ENCODE peak calls at places on chromosomes 3 and 15, in five cellular contexts. One of them, this sample, is unnamed.

GRCh38 chr3:72418149-72418686 is 430.0 kb downstream of the SHQ1 start:
- DNase-seq in esophagus squamous epithelium: no peak
- DNase-seq in sigmoid colon: no peak
- DNase-seq in H1: no peak
- DNase-seq in Peyer's patch: no peak
- DNase-seq in this sample: no peak

GRCh38 chr15:83206971-83207621 is 527 bp downstream of the HDGFL3 start:
- DNase-seq in esophagus squamous epithelium: no peak
- DNase-seq in sigmoid colon: peak; percentile 71
- DNase-seq in H1: peak; percentile 71
- DNase-seq in Peyer's patch: no peak
- DNase-seq in this sample: no peak

GRCh38 chr3:65761890-65762605 is 276.7 kb downstream of the MAGI1 start:
- DNase-seq in esophagus squamous epithelium: no peak
- DNase-seq in sigmoid colon: no peak
- DNase-seq in H1: no peak
- DNase-seq in Peyer's patch: no peak
- DNase-seq in this sample: no peak

GRCh38 chr3:33807190-33807589 is 8.8 kb downstream of the PDCD6IP start:
- DNase-seq in esophagus squamous epithelium: no peak
- DNase-seq in sigmoid colon: no peak
- DNase-seq in H1: no peak
- DNase-seq in Peyer's patch: no peak
- DNase-seq in this sample: no peak

GRCh38 chr3:127002195-127003174 is 19.6 kb downstream of the PLXNA1 start:
- DNase-seq in esophagus squamous epithelium: no peak
- DNase-seq in sigmoid colon: peak; percentile 93
- DNase-seq in H1: peak; percentile 90
- DNase-seq in Peyer's patch: peak; percentile 19
- DNase-seq in this sample: peak; percentile 73

GRCh38 chr3:41033956-41034519 is 165.3 kb upstream of the CTNNB1 start:
- DNase-seq in esophagus squamous epithelium: no peak
- DNase-seq in sigmoid colon: no peak
- DNase-seq in H1: no peak
- DNase-seq in Peyer's patch: no peak
- DNase-seq in this sample: no peak

GRCh38 chr3:39849992-39850706 is 40.7 kb downstream of the MYRIP start:
- DNase-seq in esophagus squamous epithelium: no peak
- DNase-seq in sigmoid colon: no peak
- DNase-seq in H1: no peak
- DNase-seq in Peyer's patch: no peak
- DNase-seq in this sample: no peak

GRCh38 chr3:61666032-61666431 is 104.7 kb downstream of the PTPRG start:
- DNase-seq in esophagus squamous epithelium: no peak
- DNase-seq in sigmoid colon: no peak
- DNase-seq in H1: no peak
- DNase-seq in Peyer's patch: no peak
- DNase-seq in this sample: no peak

GRCh38 chr3:28150465-28151206 is 90.8 kb upstream of the CMC1 start:
- DNase-seq in esophagus squamous epithelium: no peak
- DNase-seq in sigmoid colon: no peak
- DNase-seq in H1: no peak
- DNase-seq in Peyer's patch: no peak
- DNase-seq in this sample: no peak

GRCh38 chr15:83499476-83499875 is 52.3 kb downstream of the SH3GL3 start:
- DNase-seq in esophagus squamous epithelium: no peak
- DNase-seq in sigmoid colon: no peak
- DNase-seq in H1: no peak
- DNase-seq in Peyer's patch: no peak
- DNase-seq in this sample: no peak

GRCh38 chr3:66744521-66744920 is 243.7 kb upstream of the LRIG1 start:
- DNase-seq in esophagus squamous epithelium: no peak
- DNase-seq in sigmoid colon: no peak
- DNase-seq in H1: no peak
- DNase-seq in Peyer's patch: no peak
- DNase-seq in this sample: no peak

GRCh38 chr3:43650345-43650744 is 28.5 kb upstream of the ANO10 start:
- DNase-seq in esophagus squamous epithelium: no peak
- DNase-seq in sigmoid colon: no peak
- DNase-seq in H1: no peak
- DNase-seq in Peyer's patch: no peak
- DNase-seq in this sample: no peak

GRCh38 chr15:77838595-77838994 is 205.9 kb upstream of the LINGO1 start:
- DNase-seq in esophagus squamous epithelium: no peak
- DNase-seq in sigmoid colon: peak; percentile 28
- DNase-seq in H1: no peak
- DNase-seq in Peyer's patch: no peak
- DNase-seq in this sample: no peak

GRCh38 chr3:100891827-100892226 is 101.4 kb downstream of the ABI3BP start:
- DNase-seq in esophagus squamous epithelium: no peak
- DNase-seq in sigmoid colon: no peak
- DNase-seq in H1: no peak
- DNase-seq in Peyer's patch: no peak
- DNase-seq in this sample: no peak

GRCh38 chr3:132659000-132659369 is 624 bp downstream of the ACAD11 start:
- DNase-seq in esophagus squamous epithelium: no peak
- DNase-seq in sigmoid colon: no peak
- DNase-seq in H1: no peak
- DNase-seq in Peyer's patch: no peak
- DNase-seq in this sample: no peak

GRCh38 chr15:36161781-36162212 is 417.6 kb upstream of the CDIN1 start:
- DNase-seq in esophagus squamous epithelium: no peak
- DNase-seq in sigmoid colon: peak; percentile 65
- DNase-seq in H1: no peak
- DNase-seq in Peyer's patch: no peak
- DNase-seq in this sample: peak; percentile 35

GRCh38 chr3:158539414-158540014 is 31.5 kb upstream of the MLF1 start:
- DNase-seq in esophagus squamous epithelium: no peak
- DNase-seq in sigmoid colon: no peak
- DNase-seq in H1: no peak
- DNase-seq in Peyer's patch: no peak
- DNase-seq in this sample: no peak

GRCh38 chr3:94671078-94671477 is 608.2 kb downstream of the NSUN3 start:
- DNase-seq in esophagus squamous epithelium: no peak
- DNase-seq in sigmoid colon: no peak
- DNase-seq in H1: no peak
- DNase-seq in Peyer's patch: no peak
- DNase-seq in this sample: no peak

GRCh38 chr3:45979378-45979777 is 16.2 kb downstream of the FYCO1 start:
- DNase-seq in esophagus squamous epithelium: no peak
- DNase-seq in sigmoid colon: no peak
- DNase-seq in H1: no peak
- DNase-seq in Peyer's patch: no peak
- DNase-seq in this sample: no peak

GRCh38 chr3:168249539-168250414 is 154.1 kb upstream of the GOLIM4 start:
- DNase-seq in esophagus squamous epithelium: no peak
- DNase-seq in sigmoid colon: peak; percentile 76
- DNase-seq in H1: peak; percentile 89
- DNase-seq in Peyer's patch: peak; percentile 15
- DNase-seq in this sample: peak; percentile 20
- TF ChIP-seq POLR2A in esophagus squamous epithelium: no peak
- TF ChIP-seq POLR2A in sigmoid colon: no peak
- TF ChIP-seq POLR2A in H1: peak; percentile 73
- TF ChIP-seq POLR2A in Peyer's patch: no peak
- TF ChIP-seq POLR2A in this sample: no peak

DNA sequence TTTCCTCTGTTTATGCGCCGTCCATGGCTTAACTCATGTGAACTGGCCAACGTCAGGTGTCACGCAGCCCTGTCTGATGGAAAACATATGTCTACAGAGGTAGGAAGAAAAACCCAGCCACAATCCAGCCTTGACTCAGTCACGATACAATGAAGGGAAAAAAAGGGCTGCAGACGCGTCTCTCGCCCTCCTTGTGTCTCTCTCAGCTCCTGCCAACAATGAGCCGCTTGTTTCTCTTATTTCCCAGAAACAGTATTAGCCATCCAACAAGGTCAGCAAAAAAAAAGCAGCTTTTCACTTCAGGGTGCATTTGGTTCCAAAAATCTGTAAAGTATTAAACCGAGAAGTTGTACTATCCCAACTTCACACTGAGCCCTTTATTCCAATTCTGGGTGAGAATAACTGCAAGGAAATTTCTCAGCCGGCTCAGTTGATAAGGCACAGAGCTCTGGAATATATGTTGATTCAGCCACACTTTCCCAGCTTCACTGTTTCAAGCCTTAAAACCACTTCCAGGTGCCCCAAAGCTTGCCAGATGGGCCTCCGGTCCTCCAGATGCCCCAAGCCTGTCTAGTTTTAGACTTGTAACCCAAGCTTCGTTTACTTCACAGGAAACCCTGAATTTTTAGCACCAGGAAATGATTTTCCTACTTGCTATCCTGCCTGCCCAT is 79.4 kb downstream of the TM4SF4 start:
- DNase-seq in esophagus squamous epithelium: no peak
- DNase-seq in sigmoid colon: peak; percentile 89
- DNase-seq in H1: no peak
- DNase-seq in Peyer's patch: no peak
- DNase-seq in this sample: no peak
- H3K27ac ChIP-seq in esophagus squamous epithelium: no peak overlapping the region
- H3K27ac ChIP-seq in sigmoid colon: peak overlapping the region; percentile 85
- H3K27ac ChIP-seq in H1: no peak overlapping the region
- H3K27ac ChIP-seq in Peyer's patch: peak overlapping the region; percentile 52
- H3K27ac ChIP-seq in this sample: no peak overlapping the region

DNA sequence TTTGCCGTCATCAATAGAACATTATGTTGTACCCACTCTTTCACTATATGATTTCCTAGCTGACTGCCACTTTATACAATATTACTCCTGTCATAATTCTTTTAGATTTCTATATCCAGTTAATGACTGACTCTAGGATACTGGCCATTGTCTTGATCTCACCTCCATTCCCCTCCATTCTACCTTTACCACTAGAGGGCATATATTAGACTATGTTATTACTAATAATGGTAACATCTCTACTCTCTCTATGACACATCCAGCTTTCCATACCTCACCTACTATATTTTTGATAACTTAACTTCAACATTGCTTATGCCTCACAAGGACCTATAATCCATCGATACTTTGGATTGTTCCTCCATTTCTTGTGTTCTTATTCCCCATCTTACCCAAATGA is 31.4 kb upstream of the POU1F1 start:
- DNase-seq in esophagus squamous epithelium: no peak
- DNase-seq in sigmoid colon: no peak
- DNase-seq in H1: no peak
- DNase-seq in Peyer's patch: no peak
- DNase-seq in this sample: no peak
- TF ChIP-seq CTCF in esophagus squamous epithelium: peak; percentile 31
- TF ChIP-seq CTCF in sigmoid colon: no peak
- TF ChIP-seq CTCF in H1: no peak
- TF ChIP-seq CTCF in Peyer's patch: no peak
- TF ChIP-seq CTCF in this sample: no peak

DNA sequence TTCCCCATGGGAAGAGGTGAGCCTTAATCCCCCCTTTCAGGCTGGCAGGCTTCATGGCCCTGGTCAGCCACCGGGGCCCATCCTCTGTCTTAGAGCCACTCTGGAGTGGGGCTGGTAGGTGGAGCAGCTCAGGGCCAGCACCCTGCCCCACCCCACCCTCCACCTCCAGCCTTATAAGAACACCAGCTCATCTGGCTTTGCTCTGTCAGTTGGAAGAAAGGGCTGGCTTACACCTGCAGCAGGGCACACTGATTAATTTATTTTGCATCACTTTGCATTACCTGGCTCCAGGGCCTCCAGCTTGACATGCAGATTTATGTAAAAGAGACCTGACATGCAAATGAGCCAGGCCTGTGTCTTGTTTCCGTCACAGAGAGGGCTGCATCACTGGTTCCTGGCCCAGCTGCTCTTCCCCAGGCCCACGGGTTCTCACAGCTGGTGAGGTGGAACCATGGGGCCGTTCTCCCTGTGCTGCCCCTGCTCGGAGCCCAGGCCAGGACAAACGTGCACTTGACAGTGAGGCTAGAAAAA is 44.4 kb upstream of the MAGEF1 start:
- DNase-seq in esophagus squamous epithelium: no peak
- DNase-seq in sigmoid colon: no peak
- DNase-seq in H1: no peak
- DNase-seq in Peyer's patch: no peak
- DNase-seq in this sample: no peak
- TF ChIP-seq POLR2A in esophagus squamous epithelium: no peak
- TF ChIP-seq POLR2A in sigmoid colon: no peak
- TF ChIP-seq POLR2A in H1: no peak
- TF ChIP-seq POLR2A in Peyer's patch: no peak
- TF ChIP-seq POLR2A in this sample: no peak

DNA sequence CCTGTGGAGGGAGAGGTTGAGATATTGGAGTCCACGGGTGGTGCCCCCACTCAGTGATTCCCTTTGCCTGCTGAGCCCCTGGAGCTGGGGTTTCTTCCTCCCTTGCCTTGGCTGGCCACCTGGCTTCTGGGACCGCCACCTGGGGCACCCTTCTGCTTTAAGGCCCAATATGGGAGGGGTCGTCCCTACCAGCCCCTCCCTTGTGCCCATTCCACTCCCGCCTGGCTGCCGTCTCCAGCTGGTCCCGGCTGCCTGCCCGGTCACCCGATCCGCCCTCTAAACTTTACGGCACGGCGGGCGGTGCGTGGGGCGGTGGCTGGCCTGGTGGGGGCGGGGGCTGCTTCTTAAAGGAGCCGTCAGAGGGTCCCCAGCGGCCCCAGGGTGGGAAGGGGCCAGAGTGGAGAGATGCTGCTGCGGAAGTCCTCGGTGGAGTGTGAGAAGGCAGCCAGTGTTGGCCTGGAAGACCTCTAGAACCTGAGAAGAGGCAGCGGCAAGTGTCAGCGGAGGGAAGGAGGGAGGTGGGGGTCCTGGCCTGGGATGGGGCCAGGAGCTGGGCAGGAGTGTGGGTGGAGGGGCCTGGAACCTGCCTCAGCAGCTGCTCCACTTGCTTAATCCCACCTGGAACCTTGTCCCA is 1.6 kb upstream of the SEMA3B start:
- DNase-seq in esophagus squamous epithelium: no peak
- DNase-seq in sigmoid colon: peak; percentile 84
- DNase-seq in H1: peak; percentile 69
- DNase-seq in Peyer's patch: no peak
- DNase-seq in this sample: peak; percentile 49
- H3K27ac ChIP-seq in esophagus squamous epithelium: peak overlapping the region; percentile 67
- H3K27ac ChIP-seq in sigmoid colon: peak overlapping the region; percentile 99
- H3K27ac ChIP-seq in H1: no peak overlapping the region
- H3K27ac ChIP-seq in Peyer's patch: peak overlapping the region; percentile 50
- H3K27ac ChIP-seq in this sample: peak overlapping the region; percentile 90